ENCODE peak calls at places on chromosomes 13 and 19, in four cellular contexts. W is endothelial cell, D is tibial artery, T is colonic mucosa. B is an unnamed sample.

GRCh38 chr13:100305398-100305797 is 216.5 kb downstream of the PCCA start:
- DNase-seq in W (no peak), D (no peak), T (no peak), B (no peak)

GRCh38 chr13:45564108-45564507 is 51.4 kb downstream of the ERICH6B start:
- DNase-seq in W (no peak), D (no peak), T (no peak), B (no peak)

GRCh38 chr19:51123381-51124186 is 1.1 kb upstream of the SIGLEC9 start:
- DNase-seq in W (no peak), D (no peak), T (no peak), B (no peak)

GRCh38 chr13:36160297-36160696 is 29.1 kb upstream of the DCLK1 start:
- DNase-seq in W (no peak), D (no peak), T (no peak), B (no peak)

GRCh38 chr19:47438793-47439220 is 19.5 kb upstream of the MEIS3 start:
- DNase-seq in W (no peak), D (no peak), T (no peak), B (no peak)

GRCh38 chr13:43229506-43229905 is 206.1 kb downstream of the DNAJC15 start:
- DNase-seq in W (no peak), D (no peak), T (no peak), B (no peak)

GRCh38 chr19:4374451-4375163 is 25.7 kb downstream of the SH3GL1 start:
- DNase-seq in W (no peak), D (peak), T (peak), B (no peak)

GRCh38 chr13:97880298-97880675 is 73.2 kb upstream of the IPO5 start:
- DNase-seq in W (no peak), D (no peak), T (no peak), B (no peak)

GRCh38 chr13:30963794-30964193 is 31.3 kb downstream of the TEX26 start:
- DNase-seq in W (no peak), D (no peak), T (peak), B (no peak)

GRCh38 chr19:50264483-50265186 is 61.2 kb downstream of the MYH14 start:
- DNase-seq in W (no peak), D (no peak), T (no peak), B (no peak)

GRCh38 chr19:40236366-40236765 is 9.9 kb upstream of the CCNP start:
- DNase-seq in W (no peak), D (no peak), T (no peak), B (no peak)

GRCh38 chr13:33014291-33014690 is 1.9 kb upstream of the KL start:
- DNase-seq in W (no peak), D (no peak), T (no peak), B (no peak)

GRCh38 chr19:39659791-39660190 is 4.1 kb downstream of the LGALS16 start:
- DNase-seq in W (no peak), D (no peak), T (no peak), B (no peak)

GRCh38 chr19:2115324-2115723 is 18.6 kb downstream of the IZUMO4 start:
- DNase-seq in W (no peak), D (no peak), T (no peak), B (no peak)

GRCh38 chr13:98981596-98982195 is 3.8 kb upstream of the DOCK9 start:
- DNase-seq in W (no peak), D (no peak), T (no peak), B (no peak)

GRCh38 chr13:74136089-74136658 is 2.0 kb upstream of the KLF12 start:
- DNase-seq in W (peak), D (peak), T (peak), B (peak)

GRCh38 chr13:62360609-62361008 is 945.0 kb upstream of the PCDH20 start:
- DNase-seq in W (no peak), D (no peak), T (no peak), B (no peak)

GRCh38 chr13:40430234-40430633 is 236.2 kb downstream of the FOXO1 start:
- DNase-seq in W (no peak), D (no peak), T (no peak), B (no peak)

GRCh38 chr13:100039740-100040139 is 49.2 kb upstream of the PCCA start:
- DNase-seq in W (no peak), D (no peak), T (no peak), B (no peak)

GRCh38 chr13:55815458-55816033 is 1325.2 kb upstream of the PRR20A start:
- DNase-seq in W (no peak), D (no peak), T (no peak), B (no peak)

GRCh38 chr19:27821418-27822018 is 1391.4 kb downstream of the UQCRFS1 start:
- DNase-seq in W (no peak), D (no peak), T (no peak), B (no peak)

GRCh38 chr19:11450570-11451326 is 15.3 kb downstream of the PRKCSH start:
- DNase-seq in W (no peak), D (no peak), T (no peak), B (no peak)

GRCh38 chr19:57314146-57314545 is 6.1 kb upstream of the ZNF543 start:
- DNase-seq in W (no peak), D (no peak), T (no peak), B (no peak)

GRCh38 chr19:45254044-45254531 is 3.0 kb downstream of the MARK4 start:
- DNase-seq in W (no peak), D (no peak), T (no peak), B (no peak)

GRCh38 chr19:17311455-17312248 is 2.3 kb downstream of the DDA1 start:
- DNase-seq in W (no peak), D (no peak), T (no peak), B (no peak)

GRCh38 chr13:53637971-53638547 is 609.4 kb downstream of the OLFM4 start:
- DNase-seq in W (no peak), D (no peak), T (no peak), B (no peak)

GRCh38 chr19:2469102-2469914 is 6.6 kb upstream of the GADD45B start:
- DNase-seq in W (no peak), D (no peak), T (no peak), B (no peak)

GRCh38 chr13:99226493-99226892 is 25.8 kb downstream of the UBAC2 start:
- DNase-seq in W (no peak), D (no peak), T (no peak), B (no peak)

GRCh38 chr19:42529248-42529764 is 1.0 kb upstream of the CEACAM1 start:
- DNase-seq in W (peak), D (no peak), T (peak), B (peak)

GRCh38 chr19:43789029-43789428 is 8.3 kb upstream of the KCNN4 start:
- DNase-seq in W (peak), D (no peak), T (no peak), B (no peak)

GRCh38 chr13:77359171-77359570 is 32.3 kb upstream of the MYCBP2 start:
- DNase-seq in W (no peak), D (no peak), T (no peak), B (no peak)

GRCh38 chr19:48967346-48968178 is 2.5 kb downstream of the FTL start:
- DNase-seq in W (no peak), D (peak), T (no peak), B (no peak)

GRCh38 chr19:17779281-17779930 is 15.5 kb upstream of the B3GNT3 start:
- DNase-seq in W (no peak), D (peak), T (peak), B (no peak)

GRCh38 chr19:5914358-5914774 is 312 bp downstream of the CAPS start:
- DNase-seq in W (no peak), D (no peak), T (no peak), B (no peak)

GRCh38 chr13:102484329-102484728 is 82.5 kb upstream of the FGF14 start:
- DNase-seq in W (no peak), D (no peak), T (no peak), B (no peak)

DNA sequence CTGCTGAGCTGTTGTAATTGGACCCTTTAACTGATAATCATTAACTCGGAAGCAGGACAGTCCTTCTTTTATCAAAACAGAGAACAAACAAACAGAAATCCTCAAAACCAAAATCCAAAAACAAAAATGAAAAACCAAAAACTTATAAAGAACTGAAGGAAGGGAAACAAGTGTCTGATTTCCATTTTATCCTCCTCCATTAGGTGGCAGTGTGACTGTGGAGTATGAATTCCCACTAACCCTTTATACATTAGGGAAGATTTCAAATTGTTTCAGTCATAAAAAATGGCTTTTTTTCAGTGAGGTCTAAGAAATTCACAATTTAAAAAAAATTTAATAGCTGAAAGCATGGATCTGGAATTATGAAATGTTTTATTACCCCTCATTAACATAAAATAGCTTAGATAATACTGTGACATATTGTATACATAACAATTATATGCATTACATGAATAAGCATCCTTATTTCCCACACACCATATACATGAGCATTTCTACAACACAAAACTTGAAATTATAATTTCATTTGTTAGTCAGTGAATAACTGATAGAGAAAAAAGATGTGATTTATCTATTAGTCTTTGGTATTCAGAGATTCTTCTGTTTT is 1074.3 kb upstream of the PCDH9 start:
- DNase-seq in W (peak), D (no peak), T (no peak), B (no peak)
- TF ChIP-seq CTCF in W (peak), D (no peak), T (peak), B (peak)

GRCh38 chr19:16025108-16026101 is 50.9 kb upstream of the TPM4 start:
- DNase-seq in W (peak), D (peak), T (no peak), B (no peak)
- TF ChIP-seq CTCF in W (no peak), D (peak), T (peak), B (no peak)

GRCh38 chr19:30498707-30499106 is 126.5 kb downstream of the ZNF536 start:
- DNase-seq in W (peak), D (no peak), T (no peak), B (no peak)
- TF ChIP-seq CTCF in W (no peak), D (no peak), T (no peak), B (no peak)

DNA sequence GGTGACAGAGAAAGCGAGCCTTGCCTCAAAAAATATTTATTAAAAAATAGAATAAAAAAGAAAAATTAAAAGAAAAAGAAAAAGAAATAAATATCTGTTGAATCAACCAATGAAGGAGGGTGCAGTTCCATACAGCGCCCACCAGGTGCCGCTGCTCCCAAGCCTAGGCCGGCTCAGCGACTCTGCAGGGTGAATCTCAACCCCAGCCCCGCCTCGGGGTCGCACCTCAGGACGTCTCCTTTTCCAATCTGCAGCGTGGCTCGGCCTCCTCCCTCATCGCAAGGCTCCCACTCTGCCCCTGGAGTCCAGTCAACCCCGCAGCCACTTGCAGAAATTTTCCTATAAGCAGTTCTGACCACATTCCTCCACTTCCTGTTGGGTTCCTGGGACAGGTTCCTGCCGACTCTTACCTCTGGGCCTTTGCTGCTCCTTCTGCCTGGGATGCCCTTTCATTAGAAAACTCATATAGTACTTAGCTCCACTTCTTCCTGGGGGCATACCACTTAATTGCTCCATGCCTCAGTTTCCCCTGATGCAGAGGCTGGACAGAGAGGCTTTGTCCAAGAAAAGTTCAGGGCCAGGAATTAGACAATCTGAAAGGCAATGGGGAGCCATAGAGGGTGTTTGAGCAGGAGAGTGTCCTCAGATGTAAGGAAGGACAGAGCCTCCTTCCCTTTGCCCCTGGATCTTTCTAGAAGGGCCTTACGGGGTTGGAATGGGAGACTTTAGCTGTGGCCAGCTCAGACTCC is 24.3 kb downstream of the NFILZ start:
- DNase-seq in W (peak), D (no peak), T (peak), B (peak)
- TF ChIP-seq CTCF in W (peak), D (peak), T (peak), B (peak)

DNA sequence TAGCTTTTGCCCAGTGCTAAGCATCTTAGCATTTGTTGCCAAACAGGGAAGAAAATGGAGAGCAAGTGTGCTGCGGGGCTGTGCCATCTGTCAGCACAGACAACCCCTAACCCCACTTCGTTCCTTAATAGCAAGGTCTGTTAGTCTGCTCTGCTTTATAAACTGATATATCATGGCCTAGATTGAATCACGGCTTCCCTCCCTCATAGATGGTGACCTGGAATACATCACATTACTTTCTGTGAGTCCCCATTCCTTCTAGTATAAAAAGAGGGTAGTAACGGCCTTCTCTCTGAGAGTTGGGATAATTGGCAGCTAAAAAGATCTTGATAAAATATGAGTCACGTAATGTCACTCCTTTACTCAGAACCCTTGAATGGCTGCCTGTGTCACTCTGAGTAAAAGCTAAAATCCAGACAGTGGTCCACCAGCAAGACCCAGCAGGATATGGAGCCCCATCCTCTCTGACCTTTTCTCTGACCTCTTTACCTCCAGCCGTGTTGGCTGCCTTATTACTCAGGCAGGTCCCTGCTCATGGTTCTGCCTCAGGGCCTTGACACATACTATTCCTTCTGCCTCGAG is 151.7 kb downstream of the DLEU7 start:
- DNase-seq in W (no peak), D (no peak), T (no peak), B (no peak)
- TF ChIP-seq CTCF in W (no peak), D (no peak), T (no peak), B (no peak)